ENCODE peak calls at places on chromosomes 2 and 18, in five cellular contexts. N, D, T, E and K are unnamed samples.

GRCh38 chr2:60553496-60553991 is at the start of gene BCL11A:
- DNase-seq in N (peak), D (peak), T (no peak), E (peak), K (peak)

GRCh38 chr2:132804045-132804444 is 134.0 kb upstream of the LYPD1 start:
- DNase-seq in N (no peak), D (no peak), T (no peak), E (peak), K (no peak)

GRCh38 chr18:79735071-79735980 is 55.7 kb downstream of the CTDP1 start:
- DNase-seq in N (no peak), D (no peak), T (no peak), E (no peak), K (no peak)

GRCh38 chr2:76759634-76760366 is 762.4 kb downstream of the LRRTM4 start:
- DNase-seq in N (no peak), D (no peak), T (no peak), E (no peak), K (no peak)

GRCh38 chr18:58578835-58579560 is 49.9 kb downstream of the ALPK2 start:
- DNase-seq in N (no peak), D (peak), T (no peak), E (peak), K (no peak)

GRCh38 chr2:65331361-65331760 is 101.0 kb downstream of the SPRED2 start:
- DNase-seq in N (no peak), D (no peak), T (no peak), E (no peak), K (no peak)

GRCh38 chr2:210558708-210559107 is 2.3 kb downstream of the CPS1 start:
- DNase-seq in N (no peak), D (peak), T (no peak), E (peak), K (peak)

GRCh38 chr18:68438983-68439382 is 275.9 kb downstream of the TMX3 start:
- DNase-seq in N (no peak), D (no peak), T (no peak), E (peak), K (no peak)

GRCh38 chr2:15846626-15847025 is 93.7 kb upstream of the MYCN start:
- DNase-seq in N (no peak), D (no peak), T (no peak), E (no peak), K (no peak)

GRCh38 chr2:23478087-23478932 is 93.3 kb downstream of the KLHL29 start:
- DNase-seq in N (no peak), D (no peak), T (no peak), E (no peak), K (no peak)

GRCh38 chr2:95352291-95353054 is 50.0 kb upstream of the FAHD2A start:
- DNase-seq in N (no peak), D (no peak), T (no peak), E (no peak), K (no peak)

GRCh38 chr2:164706522-164706921 is 85.2 kb upstream of the GRB14 start:
- DNase-seq in N (no peak), D (peak), T (no peak), E (peak), K (no peak)

GRCh38 chr2:32862269-32863055 is 84.3 kb upstream of the LTBP1 start:
- DNase-seq in N (no peak), D (no peak), T (no peak), E (no peak), K (no peak)

GRCh38 chr2:221680548-221680947 is 108.4 kb upstream of the EPHA4 start:
- DNase-seq in N (no peak), D (no peak), T (no peak), E (no peak), K (peak)

GRCh38 chr2:74690571-74690970 is 36.5 kb downstream of the SEMA4F start:
- DNase-seq in N (peak), D (peak), T (no peak), E (peak), K (peak)

GRCh38 chr2:108968619-108969018 is 20.4 kb downstream of the EDAR start:
- DNase-seq in N (peak), D (no peak), T (no peak), E (no peak), K (no peak)

GRCh38 chr2:104870249-104870816 is 16.4 kb downstream of the POU3F3 start:
- DNase-seq in N (no peak), D (no peak), T (no peak), E (no peak), K (no peak)

GRCh38 chr2:219022041-219022440 is 19.3 kb downstream of the CFAP65 start:
- DNase-seq in N (no peak), D (no peak), T (no peak), E (no peak), K (no peak)

GRCh38 chr2:218896501-218897393 is 16.1 kb downstream of the WNT10A start:
- DNase-seq in N (peak), D (no peak), T (peak), E (peak), K (peak)

GRCh38 chr2:189249901-189250300 is 70.3 kb upstream of the COL5A2 start:
- DNase-seq in N (no peak), D (no peak), T (no peak), E (no peak), K (no peak)

GRCh38 chr2:219247678-219248642 is 2.7 kb downstream of the STK16 start:
- DNase-seq in N (no peak), D (no peak), T (peak), E (no peak), K (no peak)

GRCh38 chr2:196748123-196748522 is 51.4 kb downstream of the GTF3C3 start:
- DNase-seq in N (no peak), D (no peak), T (no peak), E (no peak), K (no peak)

GRCh38 chr2:219851801-219852481 is 224.5 kb downstream of the SLC4A3 start:
- DNase-seq in N (no peak), D (no peak), T (no peak), E (no peak), K (no peak)

GRCh38 chr2:60533114-60534033 is 20.1 kb downstream of the BCL11A start:
- DNase-seq in N (no peak), D (peak), T (no peak), E (peak), K (no peak)

GRCh38 chr2:106705877-106706276 is 180.1 kb downstream of the ST6GAL2 start:
- DNase-seq in N (no peak), D (no peak), T (no peak), E (no peak), K (no peak)

GRCh38 chr2:217218269-217219140 is 358.6 kb upstream of the TNP1 start:
- DNase-seq in N (no peak), D (no peak), T (no peak), E (peak), K (no peak)